ENCODE peak calls at places on chromosomes 11 and 22, in eight cellular contexts. U is ovary, M is body of pancreas, G is lower leg skin, V is GM12878, E is suprapubic skin, F is GM12891, O is NB4. N is an unnamed sample.

GRCh38 chr22:20244250-20244648 is 23.9 kb downstream of the RTN4R start:
- DNase-seq in O (no peak), V (no peak), M (no peak), F (no peak), G (no peak), U (no peak), E (no peak), N (no peak)

GRCh38 chr11:93285430-93285829 is 45.1 kb upstream of the DEUP1 start:
- DNase-seq in V (no peak), U (no peak), F (no peak), G (no peak), E (no peak), M (no peak), O (no peak), N (no peak)

GRCh38 chr11:116607027-116607426 is 165.8 kb downstream of the BUD13 start:
- DNase-seq in G (no peak), V (no peak), F (no peak), E (no peak), O (peak; percentile 18), M (no peak), U (no peak), N (no peak)

GRCh38 chr11:8757047-8757446 is 74.5 kb downstream of the RPL27A start:
- DNase-seq in F (no peak), O (no peak), G (no peak), V (no peak), U (no peak), M (no peak), E (peak; percentile 10), N (no peak)

GRCh38 chr11:2142300-2142759 is 3.1 kb upstream of the IGF2 start:
- DNase-seq in U (no peak), M (no peak), O (no peak), F (no peak), E (no peak), G (no peak), V (no peak), N (no peak)

GRCh38 chr22:42967933-42968332 is 47.0 kb downstream of the PACSIN2 start:
- DNase-seq in G (peak; percentile 69), M (peak; percentile 46), V (no peak), O (peak; percentile 77), E (peak; percentile 86), U (no peak), F (no peak), N (no peak)

GRCh38 chr22:41900652-41901312 is 14.1 kb downstream of the SHISA8 start:
- DNase-seq in M (no peak), G (no peak), O (no peak), E (no peak), F (no peak), U (no peak), V (no peak), N (no peak)

GRCh38 chr22:37079668-37080171 is 28.2 kb downstream of the KCTD17 start:
- DNase-seq in V (no peak), E (no peak), F (no peak), G (no peak), O (peak; percentile 43), M (no peak), U (no peak), N (no peak)

GRCh38 chr22:31093090-31093850 is 12.2 kb downstream of the SMTN start:
- DNase-seq in U (peak; percentile 80), E (no peak), F (peak; percentile 12), G (no peak), O (no peak), V (no peak), M (peak; percentile 64), N (peak; percentile 15)

GRCh38 chr11:101510608-101511007 is 73.2 kb downstream of the TRPC6 start:
- DNase-seq in U (no peak), V (no peak), E (no peak), G (no peak), M (no peak), O (no peak), F (no peak), N (no peak)

GRCh38 chr11:35111171-35112055 is 27.6 kb upstream of the CD44 start:
- DNase-seq in V (no peak), F (no peak), G (no peak), M (peak; percentile 18), E (no peak), O (peak; percentile 21), U (no peak), N (no peak)

GRCh38 chr11:45664376-45665205 is 831 bp downstream of the CHST1 start:
- DNase-seq in V (no peak), U (peak; percentile 36), G (no peak), F (no peak), M (no peak), O (no peak), E (peak; percentile 68), N (no peak)

GRCh38 chr11:78200553-78200952 is 11.8 kb downstream of the USP35 start:
- DNase-seq in E (no peak), V (no peak), F (no peak), O (no peak), G (no peak), U (peak; percentile 19), M (no peak), N (no peak)

DNA sequence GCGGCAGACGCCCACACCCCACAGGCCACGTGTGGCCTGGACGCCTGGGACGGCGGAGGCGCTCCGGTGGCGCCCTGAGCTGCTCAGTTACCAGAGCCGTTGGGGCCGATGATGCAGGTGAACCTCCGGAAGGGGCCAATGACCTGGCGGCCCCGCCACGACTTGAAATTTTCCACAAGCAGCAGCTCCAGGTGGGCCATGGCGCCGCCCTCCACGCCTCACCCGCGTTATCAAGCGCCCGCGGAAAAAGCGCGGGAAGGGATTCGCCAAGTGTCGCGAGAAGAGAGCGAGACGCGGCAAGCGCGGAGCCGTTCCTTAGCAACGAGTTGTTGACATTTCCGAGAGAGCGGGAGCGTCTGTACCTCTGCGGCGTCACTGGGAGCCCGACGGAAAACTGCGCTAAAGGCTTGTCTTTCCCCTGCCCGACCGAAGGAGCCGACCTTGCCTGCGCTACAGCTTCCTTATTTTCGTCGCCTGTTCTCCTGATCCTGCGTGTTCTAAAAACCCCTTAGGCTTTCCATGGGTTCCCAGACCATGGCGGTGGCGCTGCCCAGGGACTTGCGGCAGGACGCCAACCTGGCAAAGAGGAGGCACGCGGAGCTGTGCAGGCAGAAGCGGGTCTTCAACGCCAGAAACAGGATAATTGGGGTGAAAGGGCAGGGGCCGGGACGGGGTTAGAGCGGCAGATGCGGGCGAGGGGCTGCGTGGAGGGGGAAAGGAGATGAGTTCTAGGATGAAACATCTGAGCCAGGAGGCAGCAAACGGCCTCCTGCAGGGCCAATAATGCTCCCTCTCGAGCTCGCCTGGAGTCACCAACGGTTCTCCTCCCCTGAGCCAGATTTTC is at the start of the genes RIBC2 and SMC1B:
- DNase-seq in O (peak; percentile 92), V (peak; percentile 12), E (peak; percentile 91), G (peak; percentile 49), F (peak; percentile 84), M (peak; percentile 83), U (peak; percentile 75), N (peak; percentile 63)
- TF ChIP-seq POLR2A in O (no peak), V (no peak), E (no peak), G (no peak), F (no peak), M (no peak), U (peak; percentile 27), N (no peak)

GRCh38 chr11:12237381-12237784 is 127.0 kb downstream of the MICAL2 start:
- DNase-seq in U (no peak), M (no peak), O (no peak), E (no peak), V (no peak), G (no peak), F (no peak), N (no peak)

GRCh38 chr11:12240669-12241068 is 130.3 kb downstream of the MICAL2 start:
- DNase-seq in U (no peak), E (no peak), G (no peak), F (no peak), M (no peak), O (no peak), V (no peak), N (no peak)

GRCh38 chr11:12238420-12238819 is 128.0 kb downstream of the MICAL2 start:
- DNase-seq in M (no peak), G (no peak), U (no peak), F (no peak), E (no peak), V (no peak), O (no peak), N (no peak)

GRCh38 chr11:12241401-12241800 is 131.0 kb downstream of the MICAL2 start:
- DNase-seq in O (no peak), E (no peak), M (peak; percentile 81), G (no peak), U (no peak), F (no peak), V (no peak), N (no peak)

GRCh38 chr11:12239396-12240298 is 129.3 kb downstream of the MICAL2 start:
- DNase-seq in F (no peak), O (no peak), G (no peak), M (peak; percentile 68), E (no peak), U (no peak), V (no peak), N (no peak)
- TF ChIP-seq POLR2A in F (no peak), O (no peak), G (no peak), M (no peak), E (no peak), U (no peak), V (no peak), N (no peak)

DNA sequence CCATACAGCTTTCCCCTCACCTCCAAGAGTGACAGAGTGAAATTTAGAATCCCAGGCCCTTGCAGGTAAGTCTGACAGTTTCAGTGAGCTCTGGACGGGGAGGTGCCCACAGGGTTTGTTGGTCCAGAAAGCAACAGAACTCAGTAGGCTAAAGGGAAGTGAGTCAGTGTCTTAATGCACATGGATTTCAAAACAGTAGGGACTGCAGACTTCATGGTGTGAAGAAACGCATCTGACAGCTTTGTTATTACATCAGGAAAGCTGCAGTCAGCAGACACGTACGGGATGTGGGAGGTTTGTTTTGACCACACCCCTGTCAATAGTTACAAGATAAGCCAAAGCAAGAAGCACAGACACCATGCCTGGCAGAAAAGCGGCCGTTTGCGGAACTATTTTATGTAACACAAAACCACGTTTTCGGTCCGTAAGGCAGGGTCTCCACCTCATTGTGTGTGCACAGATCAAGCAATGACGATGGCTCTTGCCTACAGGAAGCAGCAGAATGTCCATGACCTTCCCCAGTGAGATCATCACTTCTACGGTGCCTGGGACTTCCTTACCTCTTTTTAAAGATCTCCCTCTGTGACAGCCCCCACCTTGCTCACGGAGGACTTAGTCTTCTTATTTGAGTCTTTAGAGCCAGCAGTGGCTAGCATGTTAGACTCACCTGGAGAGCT is 58.1 kb upstream of the FTH1 start:
- DNase-seq in M (peak; percentile 50), U (peak; percentile 27), E (peak; percentile 92), O (peak; percentile 100), V (peak; percentile 56), G (peak; percentile 90), F (no peak), N (no peak)
- TF ChIP-seq POLR2A in M (peak; percentile 38), U (no peak), E (no peak), O (no peak), V (peak; percentile 19), G (no peak), F (no peak), N (no peak)

DNA sequence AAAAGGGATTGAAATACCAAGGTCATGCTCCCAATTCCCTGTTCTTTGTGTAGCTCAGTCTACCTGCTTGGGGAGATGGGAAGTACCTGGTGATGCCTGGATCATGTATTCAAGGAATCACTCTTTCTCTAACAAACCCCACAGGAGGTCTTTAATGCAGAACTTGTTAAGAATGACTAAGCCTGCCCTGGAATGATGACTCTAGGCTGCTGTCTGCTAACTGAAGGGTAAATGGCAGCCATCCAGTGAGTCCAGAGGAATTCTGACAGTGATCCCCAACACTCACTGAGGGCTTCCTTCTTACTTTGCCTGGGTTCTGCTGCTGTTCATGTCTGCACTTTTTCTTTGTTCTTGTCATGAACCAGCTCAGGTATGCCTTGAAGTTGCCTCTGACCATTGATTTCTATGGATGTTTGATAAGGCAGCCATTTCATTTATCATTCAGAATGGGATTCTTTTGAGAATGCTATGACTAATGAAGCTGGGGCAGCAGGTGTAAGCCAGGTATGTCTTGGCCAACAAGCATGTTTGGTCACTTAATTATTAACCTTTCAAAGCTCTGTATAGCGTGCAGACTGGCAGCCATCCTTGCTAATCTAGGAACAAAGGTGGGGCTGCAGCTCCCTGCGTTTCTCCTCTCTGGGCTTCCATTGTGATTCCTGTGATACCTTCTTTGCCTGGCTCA is 11.4 kb downstream of the PRSS23 start:
- DNase-seq in F (no peak), U (no peak), G (no peak), O (no peak), M (peak; percentile 63), E (no peak), V (no peak), N (no peak)
- TF ChIP-seq POLR2A in F (no peak), U (no peak), G (no peak), O (no peak), M (no peak), E (no peak), V (no peak), N (no peak)

N was measured in GM12892.